ENCODE peak calls at places on chromosome 20, in six cellular contexts. Q is HFF-Myc, O is AG09309, P is heart left ventricle, E is body of pancreas, R is mesothelial cell of epicardium. M is an unnamed sample.

GRCh38 chr20:10047427-10047826 is 12.6 kb downstream of the ANKEF1 start:
- DNase-seq in E (no peak), Q (no peak), O (no peak), P (no peak), R (no peak), M (no peak)

GRCh38 chr20:36862857-36863668 is 12.9 kb upstream of the TLDC2 start:
- DNase-seq in R (no peak), P (no peak), O (no peak), Q (no peak), E (no peak), M (no peak)

GRCh38 chr20:8153281-8153908 is 21.3 kb downstream of the PLCB1 start:
- DNase-seq in O (no peak), E (peak; percentile 10), Q (no peak), P (no peak), R (no peak), M (no peak)

GRCh38 chr20:31747640-31748039 is 8.6 kb downstream of the TPX2 start:
- DNase-seq in Q (no peak), O (no peak), R (no peak), P (no peak), E (no peak), M (no peak)

GRCh38 chr20:9035129-9035528 is 33.8 kb upstream of the PLCB4 start:
- DNase-seq in E (no peak), R (no peak), Q (peak; percentile 74), P (peak; percentile 28), O (peak; percentile 85), M (no peak)

GRCh38 chr20:61846074-61846473 is 219.6 kb downstream of the TAF4 start:
- DNase-seq in P (no peak), R (no peak), Q (no peak), E (no peak), O (no peak), M (no peak)

GRCh38 chr20:8504030-8504429 is 372.0 kb downstream of the PLCB1 start:
- DNase-seq in E (no peak), O (no peak), P (no peak), Q (no peak), R (no peak), M (no peak)

GRCh38 chr20:18679020-18679419 is 91.2 kb downstream of the DTD1 start:
- DNase-seq in P (no peak), E (peak; percentile 8), R (no peak), O (no peak), Q (peak; percentile 11), M (no peak)

GRCh38 chr20:17936791-17937687 is 31.6 kb downstream of the SNX5 start:
- DNase-seq in O (peak; percentile 16), P (peak; percentile 80), Q (no peak), E (peak; percentile 57), R (no peak), M (no peak)

GRCh38 chr20:62356948-62357667 is 10.0 kb downstream of the LAMA5 start:
- DNase-seq in R (no peak), Q (no peak), P (peak; percentile 92), O (no peak), E (peak; percentile 61), M (no peak)

GRCh38 chr20:38759135-38759534 is 10.9 kb downstream of the ACTR5 start:
- DNase-seq in O (no peak), Q (no peak), R (no peak), P (no peak), E (no peak), M (no peak)

GRCh38 chr20:4502756-4503155 is 219.0 kb upstream of the PRND start:
- DNase-seq in R (no peak), P (no peak), Q (no peak), O (no peak), E (no peak), M (no peak)

GRCh38 chr20:41848180-41848579 is 230.0 kb upstream of the CHD6 start:
- DNase-seq in P (no peak), E (no peak), Q (no peak), O (no peak), R (no peak), M (no peak)

GRCh38 chr20:48019940-48020339 is 234.7 kb upstream of the SULF2 start:
- DNase-seq in O (no peak), Q (no peak), R (no peak), E (no peak), P (peak; percentile 40), M (no peak)

GRCh38 chr20:22052025-22052527 is 346.6 kb downstream of the PAX1 start:
- DNase-seq in E (no peak), Q (no peak), R (no peak), O (no peak), P (no peak), M (no peak)

DNA sequence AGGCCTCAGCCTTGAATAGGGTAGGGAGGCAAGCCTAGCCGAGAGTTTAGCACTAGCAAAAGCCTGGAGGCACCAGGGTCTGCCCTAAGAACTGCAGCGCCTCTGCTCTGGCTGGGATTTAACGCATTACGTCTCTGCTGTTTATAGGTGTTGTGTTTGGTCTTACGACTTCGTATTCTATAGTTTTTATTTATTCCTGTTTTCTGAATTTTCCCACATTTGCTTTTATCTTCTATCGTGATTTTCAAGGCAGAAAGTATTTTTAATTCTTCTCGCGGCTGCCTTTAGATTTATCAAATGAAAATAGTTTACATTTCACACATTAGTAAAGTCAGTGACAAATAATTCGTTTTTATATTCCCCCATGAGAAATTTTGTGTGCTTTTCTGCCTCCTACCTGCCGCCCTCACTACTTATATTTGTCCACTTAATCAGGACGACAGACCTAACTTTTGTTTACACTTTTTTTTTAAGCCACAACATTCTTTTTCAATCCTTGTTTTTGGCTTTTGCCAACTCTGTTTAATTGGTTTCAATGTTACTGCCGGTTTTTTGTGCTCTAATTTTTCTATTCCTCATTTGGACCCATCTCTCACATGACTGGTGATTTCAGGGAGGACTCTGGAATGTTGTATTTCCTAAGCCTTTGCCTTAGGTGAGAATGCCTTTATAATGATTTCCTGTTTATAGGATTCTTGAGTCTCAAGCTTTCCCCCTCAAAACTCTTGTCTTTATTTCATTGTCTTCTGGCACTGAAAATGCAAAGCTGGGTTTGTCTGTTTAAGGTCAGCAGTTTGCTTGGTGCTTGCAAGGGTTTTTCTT is 1.3 kb upstream of the LZTS3 start:
- DNase-seq in E (peak; percentile 55), R (no peak), P (peak; percentile 56), O (no peak), Q (no peak), M (no peak)
- TF ChIP-seq CTCF in E (no peak), R (no peak), P (no peak), O (no peak), Q (no peak), M (no peak)

GRCh38 chr20:49779972-49780371 is 32.7 kb upstream of the SLC9A8 start:
- DNase-seq in E (no peak), O (no peak), Q (no peak), R (no peak), P (no peak), M (no peak)

GRCh38 chr20:49770634-49771033 is 42.0 kb upstream of the SLC9A8 start:
- DNase-seq in P (no peak), O (no peak), E (no peak), Q (no peak), R (no peak), M (no peak)

DNA sequence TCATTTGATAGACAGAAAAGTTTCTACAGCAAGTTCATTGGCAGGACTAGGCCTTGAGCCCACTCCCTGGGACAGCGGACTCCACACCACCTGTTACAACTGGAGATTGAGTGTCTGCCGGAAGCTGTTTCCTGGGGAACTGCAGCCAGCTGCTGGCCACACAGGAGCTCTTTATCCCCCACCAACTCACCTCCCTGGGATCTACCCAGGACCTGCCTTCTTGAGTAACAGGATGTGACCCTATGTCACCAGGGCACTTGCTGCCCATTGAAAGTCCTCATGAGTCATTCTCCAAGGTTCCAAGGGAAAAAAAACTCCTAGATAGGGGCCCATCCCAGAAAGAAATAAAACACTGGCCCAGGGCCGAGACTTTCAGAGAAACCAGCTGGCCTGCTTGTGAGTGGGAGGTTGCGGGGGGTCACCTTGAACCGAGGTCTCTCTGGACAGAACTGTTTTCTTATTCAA is 37.4 kb upstream of the SLC9A8 start:
- DNase-seq in R (no peak), O (no peak), Q (peak; percentile 48), P (peak; percentile 75), E (peak; percentile 80), M (no peak)
- TF ChIP-seq CTCF in R (no peak), O (no peak), Q (no peak), P (no peak), E (no peak), M (no peak)

DNA sequence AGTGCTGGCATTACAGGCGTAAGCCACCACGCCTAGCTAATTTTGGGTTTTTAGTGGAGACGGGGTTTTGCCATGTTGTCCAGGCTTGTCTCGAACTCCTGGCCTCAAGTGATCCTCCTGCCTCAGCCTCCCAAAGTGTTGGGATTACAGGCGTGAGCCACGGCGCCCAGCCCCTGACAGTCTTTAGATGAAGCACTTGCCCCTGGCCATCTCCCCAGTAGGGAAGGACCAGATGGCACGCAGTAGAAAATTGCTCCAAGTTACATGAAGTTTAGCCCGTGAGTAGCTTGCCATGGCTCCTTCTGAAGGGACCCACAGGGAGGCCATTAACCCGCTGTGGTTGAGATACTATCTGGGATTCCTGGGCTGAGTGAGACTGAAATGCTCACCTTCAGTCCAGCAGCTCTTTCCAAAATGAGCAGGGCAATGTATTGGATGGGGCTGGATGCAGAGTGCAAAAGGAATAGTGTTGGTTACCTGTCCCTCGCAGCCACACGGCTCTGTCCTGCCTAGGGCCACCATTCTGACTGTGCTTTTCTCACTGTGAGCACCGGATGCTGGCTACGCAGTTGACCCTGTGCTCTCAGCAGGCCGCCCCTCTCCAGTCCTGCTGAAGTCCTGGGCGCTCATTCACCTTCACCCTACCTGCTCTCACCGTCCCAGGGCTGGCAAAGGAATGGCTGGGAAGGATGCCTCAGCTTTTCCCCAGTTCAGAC is 66.9 kb downstream of the EFCAB8 start:
- DNase-seq in P (no peak), R (no peak), Q (no peak), O (no peak), E (no peak), M (no peak)
- TF ChIP-seq CTCF in P (no peak), R (no peak), Q (no peak), O (no peak), E (no peak), M (no peak)

GRCh38 chr20:63578224-63579016 is 4.4 kb upstream of the HELZ2 start:
- DNase-seq in P (no peak), Q (no peak), O (no peak), R (no peak), E (no peak), M (no peak)

GRCh38 chr20:63577317-63577894 is 3.4 kb upstream of the HELZ2 start:
- DNase-seq in P (peak; percentile 87), E (peak; percentile 74), Q (no peak), R (no peak), O (no peak), M (no peak)

GRCh38 chr20:63579017-63579705 is 5.1 kb upstream of the HELZ2 start:
- DNase-seq in P (no peak), E (no peak), R (no peak), O (no peak), Q (no peak), M (no peak)

GRCh38 chr20:63582382-63583063 is 8.5 kb upstream of the HELZ2 start:
- DNase-seq in P (no peak), R (no peak), O (no peak), Q (no peak), E (no peak), M (no peak)

DNA sequence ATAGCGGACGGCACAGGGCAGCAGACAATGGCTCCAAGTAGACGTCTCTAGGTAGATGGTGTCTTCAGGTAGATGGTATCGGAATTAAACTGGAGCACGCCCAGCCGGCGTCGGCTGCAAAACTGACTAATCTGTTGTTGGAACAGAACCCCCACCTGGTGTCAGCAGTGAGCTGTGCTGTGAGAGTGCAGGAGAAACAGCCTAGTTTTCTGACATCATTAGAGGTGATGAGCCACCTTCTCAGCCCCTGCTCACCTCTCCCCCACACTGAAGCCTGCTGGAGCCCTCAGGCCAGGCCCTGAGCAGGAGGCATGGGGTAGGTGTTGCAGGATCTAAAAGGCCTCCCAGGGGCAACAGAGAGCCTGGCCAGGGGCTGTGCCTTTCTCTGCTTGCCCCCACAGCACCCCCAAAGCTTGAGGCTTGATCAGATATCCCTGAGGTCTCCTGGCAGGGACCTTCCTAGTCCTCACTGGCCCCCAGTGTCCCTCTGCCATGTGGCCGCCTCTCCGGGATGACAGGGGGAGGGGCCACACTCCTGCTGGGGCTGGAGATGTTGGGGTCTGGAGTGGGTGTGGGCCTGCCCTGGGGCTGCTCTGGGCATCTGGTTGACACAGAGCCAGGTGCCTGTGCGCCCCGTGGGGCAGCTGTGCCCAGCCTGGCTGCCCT is 6.9 kb upstream of the HELZ2 start:
- DNase-seq in P (no peak), E (no peak), R (no peak), Q (no peak), O (peak; percentile 13), M (peak; percentile 78)
- TF ChIP-seq CTCF in P (peak; percentile 28), E (no peak), R (no peak), Q (peak; percentile 49), O (peak; percentile 72), M (peak; percentile 46)

M was measured in GM20000.